ENCODE peak calls at places on chromosomes 2 and 18, in four cellular contexts. P is hepatocyte, L is PC-3, O is SK-N-SH. D is an unnamed sample.

GRCh38 chr2:53129851-53130250 is 637.8 kb upstream of the CHAC2 start:
- DNase-seq in P (no peak), L (peak), O (no peak), D (peak)

GRCh38 chr2:36835125-36835524 is 131.2 kb downstream of the STRN start:
- DNase-seq in P (no peak), L (no peak), O (no peak), D (no peak)

GRCh38 chr18:12327510-12328178 is 19.6 kb downstream of the TUBB6 start:
- DNase-seq in P (peak), L (peak), O (peak), D (peak)

GRCh38 chr2:96074156-96074555 is 39.4 kb upstream of the GPAT2 start:
- DNase-seq in P (no peak), L (no peak), O (no peak), D (no peak)

GRCh38 chr2:176768185-176768584 is 444.4 kb upstream of the HNRNPA3 start:
- DNase-seq in P (no peak), L (peak), O (no peak), D (no peak)

GRCh38 chr2:15909736-15910135 is 30.6 kb upstream of the MYCN start:
- DNase-seq in P (no peak), L (no peak), O (no peak), D (no peak)

GRCh38 chr2:54572262-54572635 is 116.1 kb downstream of the SPTBN1 start:
- DNase-seq in P (peak), L (peak), O (no peak), D (peak)

GRCh38 chr2:127552336-127552735 is 16.9 kb downstream of the MYO7B start:
- DNase-seq in P (no peak), L (no peak), O (no peak), D (no peak)

GRCh38 chr2:17171446-17172049 is 346.7 kb downstream of the RAD51AP2 start:
- DNase-seq in P (peak), L (peak), O (peak), D (peak)

GRCh38 chr2:120590841-120591240 is 144.8 kb upstream of the GLI2 start:
- DNase-seq in P (no peak), L (no peak), O (no peak), D (no peak)

GRCh38 chr2:24831736-24832421 is 38.7 kb downstream of the CENPO start:
- DNase-seq in P (no peak), L (no peak), O (peak), D (no peak)

GRCh38 chr2:46230115-46230571 is 67.1 kb upstream of the EPAS1 start:
- DNase-seq in P (peak), L (no peak), O (no peak), D (no peak)

GRCh38 chr18:36411745-36412168 is 114.2 kb downstream of the FHOD3 start:
- DNase-seq in P (no peak), L (peak), O (peak), D (peak)

GRCh38 chr2:217248312-217248935 is 388.6 kb upstream of the TNP1 start:
- DNase-seq in P (peak), L (no peak), O (peak), D (no peak)
- H3K4me3 ChIP-seq in P (no peak), L (no peak), O (no peak), D (no peak)

GRCh38 chr2:240437181-240437860 is 1.9 kb downstream of the GPC1 start:
- DNase-seq in P (no peak), L (no peak), O (no peak), D (no peak)

GRCh38 chr2:240440251-240440650 is 4.8 kb downstream of the GPC1 start:
- DNase-seq in P (no peak), L (no peak), O (no peak), D (no peak)

GRCh38 chr2:240439698-240440151 is 4.3 kb downstream of the GPC1 start:
- DNase-seq in P (no peak), L (no peak), O (no peak), D (no peak)

GRCh38 chr2:240437861-240438809 is 2.7 kb downstream of the GPC1 start:
- DNase-seq in P (peak), L (peak), O (peak), D (peak)

GRCh38 chr2:240438810-240439697 is 3.6 kb downstream of the GPC1 start:
- DNase-seq in P (no peak), L (no peak), O (no peak), D (no peak)
- TF ChIP-seq EZH2phosphoT487 in P (no peak), L (no peak), O (no peak), D (no peak)

GRCh38 chr2:43074052-43074451 is 152.4 kb downstream of the ZFP36L2 start:
- DNase-seq in P (no peak), L (no peak), O (no peak), D (no peak)

GRCh38 chr2:43071629-43072550 is 154.5 kb downstream of the ZFP36L2 start:
- DNase-seq in P (no peak), L (peak), O (no peak), D (peak)

GRCh38 chr2:43075054-43075593 is 151.3 kb downstream of the ZFP36L2 start:
- DNase-seq in P (peak), L (peak), O (peak), D (peak)

GRCh38 chr2:43074592-43075053 is 151.8 kb downstream of the ZFP36L2 start:
- DNase-seq in P (no peak), L (no peak), O (no peak), D (no peak)

DNA sequence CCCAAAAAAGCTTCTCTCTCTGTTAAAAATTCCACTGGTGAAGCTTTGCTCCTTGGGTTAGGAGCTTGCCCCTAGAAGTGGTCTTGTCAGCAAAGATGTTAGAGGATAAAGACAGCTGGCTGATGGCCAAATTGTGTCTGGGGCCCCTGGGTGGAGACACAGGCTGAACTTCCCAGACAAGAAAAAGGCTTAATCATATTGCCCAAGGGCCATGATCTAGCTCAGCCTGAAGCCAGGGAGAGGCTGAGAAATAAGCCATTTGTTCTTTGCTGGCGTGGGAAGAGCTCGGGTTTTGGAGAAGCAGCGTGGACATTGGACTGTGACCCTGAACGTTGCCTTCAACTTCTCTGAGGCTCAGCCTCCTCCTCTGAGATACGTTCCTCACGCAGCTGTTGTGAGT is 153.0 kb downstream of the ZFP36L2 start:
- DNase-seq in P (peak), L (peak), O (no peak), D (peak)
- H3K27ac ChIP-seq in P (peak), L (peak), O (peak), D (peak)

GRCh38 chr2:44614940-44615339 is 253.2 kb downstream of the CAMKMT start:
- DNase-seq in P (no peak), L (no peak), O (no peak), D (no peak)
- H3K4me3 ChIP-seq in P (no peak), L (no peak), O (no peak), D (no peak)

DNA sequence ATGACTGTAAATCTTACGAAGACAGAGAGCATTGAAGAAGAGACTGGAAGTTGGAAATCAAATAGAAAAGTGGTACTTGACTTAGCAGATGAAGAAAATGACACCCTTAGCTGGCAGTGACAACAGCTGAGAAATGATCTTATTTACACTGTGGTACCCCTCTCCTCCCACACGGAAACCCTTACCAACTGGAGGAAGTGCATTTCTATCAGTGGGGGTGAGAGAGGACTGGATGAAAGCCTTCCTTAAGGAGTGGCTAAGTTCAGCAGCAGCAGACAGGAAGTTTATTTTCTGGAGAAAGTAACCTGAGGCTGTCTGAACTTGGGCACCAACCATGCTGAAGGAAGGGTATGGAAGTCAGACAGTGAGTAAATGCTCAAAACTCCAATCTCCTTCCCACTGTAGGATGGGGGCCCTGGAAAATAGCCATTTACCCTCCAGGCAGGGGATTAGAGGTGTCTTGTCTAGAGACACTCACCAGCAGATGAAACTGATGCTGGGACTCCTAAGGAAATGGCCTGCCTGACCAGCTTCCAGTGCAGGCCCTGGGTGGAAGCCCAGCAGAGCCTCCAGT is 160.2 kb upstream of the NCK2 start:
- DNase-seq in P (no peak), L (peak), O (no peak), D (no peak)
- TF ChIP-seq EZH2phosphoT487 in P (no peak), L (no peak), O (no peak), D (no peak)

GRCh38 chr18:44911260-44911659 is 230.6 kb downstream of the SETBP1 start:
- DNase-seq in P (no peak), L (no peak), O (no peak), D (no peak)
- H3K27ac ChIP-seq in P (no peak), L (no peak), O (no peak), D (no peak)

GRCh38 chr2:240912878-240913809 is 7.0 kb downstream of the CROCC2 start:
- DNase-seq in P (no peak), L (peak), O (no peak), D (peak)
- H3K4me3 ChIP-seq in P (no peak), L (no peak), O (no peak), D (no peak)

GRCh38 chr2:140257692-140258300 is 1477.6 kb upstream of the NXPH2 start:
- DNase-seq in P (no peak), L (no peak), O (no peak), D (no peak)
- TF ChIP-seq EZH2phosphoT487 in P (no peak), L (no peak), O (no peak), D (no peak)

GRCh38 chr18:75255113-75255512 is 44.5 kb downstream of the TSHZ1 start:
- DNase-seq in P (no peak), L (no peak), O (no peak), D (no peak)

GRCh38 chr18:75253784-75254183 is 43.2 kb downstream of the TSHZ1 start:
- DNase-seq in P (no peak), L (no peak), O (peak), D (peak)

GRCh38 chr18:75256376-75256775 is 45.8 kb downstream of the TSHZ1 start:
- DNase-seq in P (no peak), L (no peak), O (no peak), D (peak)

GRCh38 chr18:75261430-75262223 is 51.0 kb downstream of the TSHZ1 start:
- DNase-seq in P (no peak), L (no peak), O (no peak), D (no peak)

DNA sequence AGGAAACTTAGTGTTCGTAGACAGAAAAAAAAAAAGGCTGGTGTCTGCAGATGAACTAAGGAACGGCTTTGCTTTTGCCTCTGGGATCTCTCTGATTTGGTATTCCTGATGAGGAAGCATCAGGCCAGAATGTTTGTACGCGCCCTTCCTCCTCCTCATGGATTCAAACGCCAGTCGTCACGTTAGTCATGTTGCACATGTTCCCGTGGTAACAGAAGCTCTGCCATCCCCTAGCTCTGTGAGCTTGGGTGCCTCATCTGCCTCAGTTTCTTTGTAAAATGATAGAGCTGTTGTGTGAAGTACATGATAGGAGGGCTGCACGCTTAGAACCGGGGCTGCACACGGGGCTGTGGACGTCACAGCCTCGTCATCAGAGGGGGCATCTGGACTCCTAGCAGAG is 47.0 kb downstream of the TSHZ1 start:
- DNase-seq in P (no peak), L (no peak), O (no peak), D (peak)
- H3K27ac ChIP-seq in P (no peak), L (no peak), O (no peak), D (no peak)